ENCODE peak calls at places on chromosomes 6 and 20, in four cellular contexts. E is uterus, I is heart left ventricle, Y is kidney. A is an unnamed sample.

GRCh38 chr20:31661625-31662371 is 24.1 kb downstream of the COX4I2 start:
- DNase-seq in E (peak), I (peak), Y (peak), A (peak)

GRCh38 chr6:128415387-128415786 is 105.0 kb downstream of the PTPRK start:
- DNase-seq in E (no peak), I (no peak), Y (no peak), A (no peak)

GRCh38 chr6:132391391-132392291 is 9.6 kb downstream of the MOXD1 start:
- DNase-seq in E (peak), I (peak), Y (peak), A (peak)

GRCh38 chr6:132122871-132123270 is 171.7 kb upstream of the CCN2 start:
- DNase-seq in E (no peak), I (no peak), Y (no peak), A (no peak)

GRCh38 chr20:32466739-32467505 is 108.8 kb downstream of the ASXL1 start:
- DNase-seq in E (no peak), I (no peak), Y (peak), A (no peak)

GRCh38 chr6:85418059-85418458 is 31.8 kb upstream of the NT5E start:
- DNase-seq in E (no peak), I (no peak), Y (no peak), A (peak)

GRCh38 chr6:148629910-148630470 is 116.8 kb upstream of the UST start:
- DNase-seq in E (no peak), I (no peak), Y (no peak), A (no peak)

GRCh38 chr6:146814148-146814750 is 215.5 kb downstream of the ADGB start:
- DNase-seq in E (no peak), I (no peak), Y (no peak), A (no peak)

GRCh38 chr6:27795697-27796494 is 116.3 kb downstream of the OR2B2 start:
- DNase-seq in E (peak), I (peak), Y (no peak), A (peak)

GRCh38 chr6:53090576-53090975 is 25.4 kb downstream of the FBXO9 start:
- DNase-seq in E (no peak), I (no peak), Y (no peak), A (no peak)

GRCh38 chr6:52227495-52227894 is 16.8 kb downstream of the IL17F start:
- DNase-seq in E (no peak), I (no peak), Y (no peak), A (no peak)

GRCh38 chr6:144416773-144417172 is 131.6 kb downstream of the UTRN start:
- DNase-seq in E (no peak), I (no peak), Y (no peak), A (no peak)

GRCh38 chr6:21882066-21882465 is 288.5 kb downstream of the SOX4 start:
- DNase-seq in E (no peak), I (no peak), Y (no peak), A (no peak)

GRCh38 chr6:165231581-165232276 is 77.7 kb downstream of the C6orf118 start:
- DNase-seq in E (no peak), I (peak), Y (no peak), A (peak)

GRCh38 chr20:5316188-5317158 is at the start of gene PROKR2:
- DNase-seq in E (no peak), I (no peak), Y (no peak), A (no peak)

GRCh38 chr20:25021336-25021735 is 28.8 kb upstream of the APMAP start:
- DNase-seq in E (no peak), I (no peak), Y (peak), A (no peak)

GRCh38 chr20:49541733-49542513 is 26.0 kb downstream of the PTGIS start:
- DNase-seq in E (peak), I (peak), Y (no peak), A (peak)

GRCh38 chr6:66555082-66555481 is 848.1 kb upstream of the EYS start:
- DNase-seq in E (no peak), I (no peak), Y (no peak), A (no peak)

GRCh38 chr6:114284281-114284680 is 58.5 kb downstream of the HS3ST5 start:
- DNase-seq in E (no peak), I (no peak), Y (no peak), A (no peak)

GRCh38 chr6:137283940-137284910 is 65.0 kb upstream of the IFNGR1 start:
- DNase-seq in E (no peak), I (no peak), Y (no peak), A (no peak)

GRCh38 chr6:21883528-21883927 is 290.0 kb downstream of the SOX4 start:
- DNase-seq in E (no peak), I (no peak), Y (no peak), A (no peak)

GRCh38 chr6:142408409-142408808 is 106.6 kb downstream of the ADGRG6 start:
- DNase-seq in E (no peak), I (no peak), Y (no peak), A (no peak)

GRCh38 chr20:32779500-32780215 is 17.5 kb downstream of the DNMT3B start:
- DNase-seq in E (no peak), I (no peak), Y (no peak), A (no peak)

GRCh38 chr20:24016560-24016959 is 28.0 kb upstream of the GGTLC1 start:
- DNase-seq in E (no peak), I (no peak), Y (no peak), A (no peak)

GRCh38 chr20:24013953-24014352 is 25.4 kb upstream of the GGTLC1 start:
- DNase-seq in E (no peak), I (no peak), Y (no peak), A (no peak)

GRCh38 chr20:24018796-24019195 is 30.2 kb upstream of the GGTLC1 start:
- DNase-seq in E (no peak), I (no peak), Y (no peak), A (peak)

GRCh38 chr20:24017160-24017761 is 28.7 kb upstream of the GGTLC1 start:
- DNase-seq in E (no peak), I (no peak), Y (no peak), A (no peak)
- H3K27ac ChIP-seq in E (no peak), I (no peak), Y (no peak), A (no peak)

GRCh38 chr6:153146413-153146812 is 15.3 kb upstream of the RGS17 start:
- DNase-seq in E (no peak), I (no peak), Y (no peak), A (no peak)
- TF ChIP-seq CTCF in E (no peak), I (no peak), Y (no peak), A (no peak)

GRCh38 chr6:34223381-34223963 is 13.2 kb upstream of the HMGA1 start:
- DNase-seq in E (no peak), I (peak), Y (peak), A (no peak)

GRCh38 chr6:34213772-34214171 is 22.9 kb upstream of the HMGA1 start:
- DNase-seq in E (no peak), I (no peak), Y (peak), A (no peak)

GRCh38 chr6:34223964-34224940 is 12.4 kb upstream of the HMGA1 start:
- DNase-seq in E (peak), I (peak), Y (peak), A (peak)

DNA sequence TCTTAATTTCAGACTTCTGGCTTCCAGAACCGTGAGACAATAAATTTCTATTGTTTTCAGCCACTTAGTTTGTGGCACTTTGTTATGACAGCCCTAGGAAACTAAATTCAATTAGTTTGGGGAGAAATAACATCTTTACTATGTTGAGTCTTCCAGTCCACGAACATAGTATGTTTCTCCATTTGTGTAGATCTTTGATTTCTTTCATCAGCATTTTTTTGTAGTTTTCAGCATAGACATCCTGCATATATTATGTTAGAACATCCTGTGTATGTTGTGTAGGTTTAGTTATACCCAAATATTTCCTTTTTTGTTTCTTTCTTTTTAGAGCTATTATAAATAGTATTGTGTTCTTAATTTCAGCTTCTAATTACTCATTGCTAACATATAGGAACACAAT is 18.0 kb upstream of the HMGA1 start:
- DNase-seq in E (no peak), I (no peak), Y (no peak), A (no peak)
- H3K27ac ChIP-seq in E (no peak), I (no peak), Y (no peak), A (no peak)

GRCh38 chr6:160347259-160348208 is 644 bp upstream of the SLC22A3 start:
- DNase-seq in E (peak), I (no peak), Y (no peak), A (no peak)

GRCh38 chr6:160344281-160344680 is 3.9 kb upstream of the SLC22A3 start:
- DNase-seq in E (no peak), I (no peak), Y (no peak), A (peak)

GRCh38 chr6:160348209-160348551 is at the start of gene SLC22A3:
- DNase-seq in E (peak), I (no peak), Y (no peak), A (peak)

GRCh38 chr6:160349837-160350236 is 1.7 kb downstream of the SLC22A3 start:
- DNase-seq in E (no peak), I (no peak), Y (no peak), A (no peak)

DNA sequence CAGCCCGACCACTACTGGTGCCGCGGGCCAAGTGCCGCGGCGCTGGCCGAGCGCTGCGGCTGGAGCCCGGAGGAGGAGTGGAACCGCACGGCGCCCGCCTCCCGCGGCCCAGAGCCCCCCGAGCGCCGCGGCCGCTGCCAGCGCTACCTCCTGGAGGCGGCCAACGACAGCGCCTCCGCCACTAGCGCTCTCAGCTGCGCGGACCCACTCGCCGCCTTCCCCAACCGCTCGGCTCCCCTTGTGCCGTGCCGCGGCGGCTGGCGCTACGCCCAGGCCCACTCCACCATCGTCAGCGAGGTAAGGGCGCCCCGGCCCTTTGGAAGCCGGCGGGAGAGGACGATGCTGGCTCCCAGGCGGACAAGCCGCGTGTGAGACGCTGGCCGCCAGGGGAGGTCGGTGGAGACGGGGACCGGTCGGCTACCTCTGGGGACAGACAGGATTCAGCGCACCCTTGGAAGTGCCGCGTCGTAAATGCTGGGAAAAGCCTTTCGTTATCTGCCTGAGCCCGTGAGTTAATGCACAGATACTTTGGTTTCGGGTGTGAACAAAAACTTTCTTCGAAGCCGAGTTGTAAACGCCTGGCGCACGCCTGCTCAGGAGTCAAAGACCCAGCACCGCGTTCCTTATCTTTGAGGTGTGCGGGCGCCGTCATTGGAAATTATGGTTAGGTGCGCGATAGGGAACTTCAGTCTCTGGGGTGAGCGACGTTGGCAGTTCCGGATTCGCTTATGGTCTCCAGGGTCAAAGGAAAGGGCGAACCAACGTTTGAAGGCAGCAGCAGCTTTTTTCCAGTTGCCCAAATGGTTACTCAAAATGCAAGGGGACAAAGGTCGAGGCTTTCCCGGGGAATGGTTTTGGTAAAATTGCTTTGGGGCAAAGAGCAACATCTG is 619 bp downstream of the SLC22A3 start:
- DNase-seq in E (peak), I (no peak), Y (no peak), A (peak)
- TF ChIP-seq CTCF in E (no peak), I (no peak), Y (no peak), A (peak)

DNA sequence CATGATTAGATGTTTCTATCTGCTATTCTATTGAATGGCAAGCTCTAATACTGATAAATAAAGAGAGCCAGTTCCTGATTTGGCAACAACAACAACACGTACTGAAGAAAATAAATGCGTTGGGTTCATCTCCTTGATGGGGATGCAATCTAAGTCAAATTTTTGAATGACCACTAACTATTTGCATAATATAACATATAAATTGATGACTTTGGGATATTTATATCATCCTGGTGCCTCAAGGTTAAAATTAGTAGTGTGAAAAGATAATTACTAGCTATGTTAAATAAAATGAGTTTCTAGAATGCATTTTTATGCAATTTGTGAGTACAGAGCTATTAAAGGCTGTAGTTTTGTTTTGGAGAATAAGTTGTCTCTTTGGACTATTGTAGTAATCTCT is 896.4 kb downstream of the KIF16B start:
- DNase-seq in E (no peak), I (no peak), Y (no peak), A (no peak)
- H3K27ac ChIP-seq in E (no peak), I (no peak), Y (no peak), A (no peak)

DNA sequence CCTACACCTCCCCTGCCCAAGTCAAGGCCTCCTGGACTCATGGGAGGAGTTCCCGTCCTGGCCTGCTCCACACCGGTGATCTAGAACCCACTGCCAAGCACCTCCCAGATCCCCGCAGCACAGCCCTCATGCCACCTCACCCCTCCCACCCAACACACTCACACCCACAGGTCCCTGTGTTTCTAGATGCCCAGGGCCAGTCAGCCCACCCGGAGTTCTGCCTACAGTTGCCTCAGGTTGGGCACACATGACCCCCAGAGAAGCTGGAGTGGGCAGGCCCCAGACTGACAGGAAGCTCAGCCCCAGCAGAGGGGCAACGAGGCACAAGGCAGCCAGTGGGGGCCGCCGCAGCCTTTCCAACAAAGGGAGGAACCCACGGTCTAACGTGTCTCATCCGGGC is 29.6 kb downstream of the RRBP1 start:
- DNase-seq in E (peak), I (no peak), Y (no peak), A (no peak)
- TF ChIP-seq CTCF in E (no peak), I (no peak), Y (no peak), A (no peak)